ENCODE peak calls at places on chromosomes 12 and 14, in seven cellular contexts. K is HCT116, P is ovary, V is Peyer's patch, B is body of pancreas, Q is upper lobe of left lung, A is suprapubic skin. U is an unnamed sample.

GRCh38 chr12:107681836-107682820 is 3.5 kb upstream of the PWP1 start:
- DNase-seq in Q (peak; percentile 54), B (no peak), K (no peak), P (no peak), A (no peak), V (no peak), U (no peak)

GRCh38 chr14:55333785-55334485 is 62.7 kb downstream of the FBXO34 start:
- DNase-seq in Q (no peak), P (no peak), B (no peak), V (peak; percentile 61), A (no peak), K (no peak), U (no peak)

GRCh38 chr14:62691613-62692489 is 353.4 kb downstream of the KCNH5 start:
- DNase-seq in V (peak; percentile 53), P (peak; percentile 22), K (no peak), Q (no peak), A (no peak), B (peak; percentile 73), U (no peak)

GRCh38 chr12:101042211-101042610 is 167.8 kb downstream of the SLC5A8 start:
- DNase-seq in P (no peak), V (no peak), A (no peak), Q (no peak), B (peak; percentile 79), K (no peak), U (no peak)

GRCh38 chr14:26427059-26427458 is 170.8 kb downstream of the NOVA1 start:
- DNase-seq in V (no peak), B (no peak), K (no peak), Q (no peak), A (no peak), P (no peak), U (no peak)

GRCh38 chr12:9883175-9883574 is 1.9 kb downstream of the KLRF2 start:
- DNase-seq in Q (no peak), A (no peak), B (no peak), V (no peak), K (no peak), P (no peak), U (no peak)

GRCh38 chr12:71128191-71128590 is 29.6 kb downstream of the TSPAN8 start:
- DNase-seq in Q (no peak), P (no peak), B (no peak), V (no peak), A (no peak), K (no peak), U (no peak)

GRCh38 chr14:39430762-39431415 is 1.3 kb downstream of the FBXO33 start:
- DNase-seq in K (no peak), P (no peak), A (no peak), V (no peak), B (no peak), Q (peak; percentile 74), U (no peak)

GRCh38 chr12:6443361-6443983 is 1.3 kb upstream of the CD27 start:
- DNase-seq in B (no peak), P (no peak), Q (no peak), V (peak; percentile 69), K (no peak), A (no peak), U (no peak)

GRCh38 chr12:119334459-119335170 is at the start of gene CCDC60:
- DNase-seq in Q (peak; percentile 56), V (no peak), P (no peak), A (no peak), K (no peak), B (peak; percentile 12), U (no peak)

GRCh38 chr12:95599880-95600279 is 48.6 kb upstream of the USP44 start:
- DNase-seq in P (no peak), Q (no peak), B (no peak), A (no peak), V (no peak), K (no peak), U (no peak)

GRCh38 chr12:124805050-124805449 is 58.6 kb downstream of the SCARB1 start:
- DNase-seq in A (no peak), K (no peak), P (no peak), V (no peak), Q (no peak), B (no peak), U (no peak)

GRCh38 chr14:56394826-56395543 is 184.6 kb upstream of the TMEM260 start:
- DNase-seq in A (no peak), B (no peak), K (no peak), P (no peak), Q (no peak), V (no peak), U (no peak)

GRCh38 chr12:25784669-25785068 is 173.8 kb upstream of the RASSF8 start:
- DNase-seq in A (no peak), K (no peak), V (no peak), P (no peak), B (no peak), Q (no peak), U (no peak)

GRCh38 chr14:64721391-64721791 is 17.2 kb downstream of the PLEKHG3 start:
- DNase-seq in B (peak; percentile 90), A (no peak), Q (no peak), K (no peak), V (peak; percentile 55), P (no peak), U (no peak)

GRCh38 chr12:28172434-28173030 is 17.7 kb upstream of the CCDC91 start:
- DNase-seq in Q (no peak), P (no peak), A (no peak), B (peak; percentile 48), K (peak; percentile 36), V (peak; percentile 52), U (no peak)

GRCh38 chr12:45726594-45727300 is 2.8 kb upstream of the ARID2 start:
- DNase-seq in P (peak; percentile 68), B (peak; percentile 61), V (peak; percentile 73), A (peak; percentile 81), K (no peak), Q (peak; percentile 92), U (peak; percentile 93)

GRCh38 chr12:121376754-121377697 is 22.9 kb upstream of the RNF34 start:
- DNase-seq in B (no peak), P (no peak), K (no peak), V (no peak), Q (no peak), A (no peak), U (no peak)

GRCh38 chr14:50036637-50037036 is 79.7 kb downstream of the VCPKMT start:
- DNase-seq in Q (no peak), B (no peak), V (no peak), K (no peak), A (no peak), P (no peak), U (no peak)

GRCh38 chr12:106428379-106428778 is 70.8 kb downstream of the POLR3B start:
- DNase-seq in A (no peak), P (peak; percentile 36), B (no peak), K (no peak), Q (no peak), V (no peak), U (no peak)

GRCh38 chr14:52694761-52695480 is 437 bp downstream of the ERO1A start:
- DNase-seq in K (no peak), A (no peak), V (peak; percentile 85), Q (no peak), B (peak; percentile 59), P (peak; percentile 31), U (no peak)

GRCh38 chr12:65712264-65713004 is 111.8 kb upstream of the HMGA2 start:
- DNase-seq in P (no peak), A (no peak), Q (no peak), V (no peak), K (no peak), B (no peak), U (peak; percentile 85)

GRCh38 chr14:22691171-22691570 is 47.0 kb upstream of the OR6J1 start:
- DNase-seq in P (no peak), B (no peak), A (no peak), Q (no peak), V (no peak), K (no peak), U (no peak)

GRCh38 chr12:21598651-21599050 is 6.0 kb downstream of the GYS2 start:
- DNase-seq in P (no peak), V (no peak), K (no peak), B (no peak), Q (no peak), A (no peak), U (no peak)

GRCh38 chr12:83016226-83016835 is 329.6 kb downstream of the TMTC2 start:
- DNase-seq in V (no peak), Q (no peak), A (no peak), K (peak; percentile 79), P (peak; percentile 58), B (peak; percentile 75), U (no peak)

GRCh38 chr12:76863005-76863670 is 15.7 kb downstream of the CSRP2 start:
- DNase-seq in A (no peak), V (no peak), P (no peak), B (no peak), K (no peak), Q (peak; percentile 19), U (no peak)

GRCh38 chr12:94175763-94176660 is 27.6 kb downstream of the PLXNC1 start:
- DNase-seq in K (no peak), Q (no peak), V (no peak), A (no peak), B (no peak), P (no peak), U (no peak)

GRCh38 chr12:114702462-114702861 is 18.5 kb upstream of the TBX3 start:
- DNase-seq in A (no peak), V (no peak), K (no peak), Q (no peak), B (no peak), P (no peak), U (no peak)
- H3K4me1 ChIP-seq in A (peaks cover 6% of the 10 kb centered on the region), V (no peaks in the 10 kb centered on the region), K (peaks cover 3% of the 10 kb centered on the region), Q (peaks cover 6% of the 10 kb centered on the region), B (no peaks in the 10 kb centered on the region), P (peaks cover 2% of the 10 kb centered on the region), U (peaks cover 31% of the 10 kb centered on the region)

GRCh38 chr14:31692376-31692781 is 131.2 kb downstream of the NUBPL start:
- DNase-seq in P (no peak), K (no peak), V (no peak), A (no peak), B (no peak), Q (no peak), U (no peak)
- TF ChIP-seq POLR2A in P (no peak), K (no peak), V (no peak), A (no peak), B (no peak), Q (no peak), U (no peak)

GRCh38 chr12:109966531-109966930 is 29.6 kb downstream of the GIT2 start:
- DNase-seq in P (no peak), Q (no peak), B (no peak), K (no peak), A (no peak), V (no peak), U (no peak)
- H3K4me1 ChIP-seq in P (no peaks in the 10 kb centered on the region), Q (peaks cover 2% of the 10 kb centered on the region), B (no peaks in the 10 kb centered on the region), K (peaks cover 3% of the 10 kb centered on the region), A (no peaks in the 10 kb centered on the region), V (peaks cover 4% of the 10 kb centered on the region), U (no peaks in the 10 kb centered on the region)

GRCh38 chr14:20456971-20457370 is 1.9 kb downstream of the APEX1 start:
- DNase-seq in V (no peak), Q (no peak), A (no peak), K (no peak), B (peak; percentile 16), P (no peak), U (no peak)
- TF ChIP-seq POLR2A in V (no peak), Q (no peak), A (no peak), K (no peak), B (no peak), P (no peak), U (no peak)

U was measured in esophagus muscularis mucosa.